ENCODE peak calls at places on chromosome 3, in five cellular contexts. O is IMR-90, B is H9, Y is mesenchymal stem cell, C is neuronal stem cell. I is an unnamed sample.

GRCh38 chr3:191387441-191388077 is 57.2 kb upstream of the UTS2B start:
- DNase-seq in O (no peak), B (no peak), Y (peak), C (no peak), I (no peak)

GRCh38 chr3:79247367-79248103 is 520.3 kb downstream of the ROBO1 start:
- DNase-seq in O (peak), B (no peak), Y (peak), C (no peak), I (no peak)

GRCh38 chr3:125194849-125195601 is 17.5 kb downstream of the SLC12A8 start:
- DNase-seq in O (peak), B (no peak), Y (peak), C (no peak), I (no peak)

GRCh38 chr3:11212301-11212613 is 58.0 kb downstream of the HRH1 start:
- DNase-seq in O (peak), B (no peak), Y (peak), C (no peak), I (no peak)

GRCh38 chr3:103818800-103819199 is 1384.0 kb downstream of the ZPLD1 start:
- DNase-seq in O (no peak), B (no peak), Y (no peak), C (peak), I (no peak)

GRCh38 chr3:136414476-136414875 is 164.3 kb downstream of the PCCB start:
- DNase-seq in O (peak), B (no peak), Y (no peak), C (no peak), I (no peak)

GRCh38 chr3:195788711-195789581 is 22.8 kb downstream of the MUC4 start:
- DNase-seq in O (no peak), B (no peak), Y (no peak), C (no peak), I (no peak)

GRCh38 chr3:182479335-182479734 is 314.0 kb upstream of the ATP11B start:
- DNase-seq in O (no peak), B (no peak), Y (no peak), C (no peak), I (no peak)

GRCh38 chr3:101995371-101996046 is 146.2 kb downstream of the NFKBIZ start:
- DNase-seq in O (peak), B (no peak), Y (peak), C (no peak), I (no peak)

GRCh38 chr3:59406943-59407342 is 357.1 kb upstream of the CFAP20DC start:
- DNase-seq in O (no peak), B (no peak), Y (peak), C (no peak), I (no peak)

GRCh38 chr3:31743690-31744089 is 211.0 kb downstream of the STT3B start:
- DNase-seq in O (peak), B (no peak), Y (no peak), C (no peak), I (no peak)

GRCh38 chr3:179348325-179349013 is 960 bp downstream of the MFN1 start:
- DNase-seq in O (no peak), B (no peak), Y (peak), C (no peak), I (no peak)

GRCh38 chr3:138049157-138049919 is 39.4 kb downstream of the CLDN18 start:
- DNase-seq in O (peak), B (peak), Y (peak), C (no peak), I (peak)

GRCh38 chr3:45553469-45553974 is 41.0 kb upstream of the LIMD1 start:
- DNase-seq in O (peak), B (no peak), Y (peak), C (no peak), I (peak)

GRCh38 chr3:50194903-50195500 is 3.6 kb downstream of the GNAT1 start:
- DNase-seq in O (no peak), B (peak), Y (no peak), C (no peak), I (peak)

GRCh38 chr3:11835028-11835639 is 11.6 kb downstream of the TAMM41 start:
- DNase-seq in O (peak), B (no peak), Y (peak), C (no peak), I (peak)

GRCh38 chr3:98573231-98573728 is 20.1 kb downstream of the CPOX start:
- DNase-seq in O (peak), B (no peak), Y (peak), C (no peak), I (peak)

GRCh38 chr3:49813497-49814174 is at the start of gene UBA7:
- DNase-seq in O (peak), B (no peak), Y (peak), C (no peak), I (no peak)

GRCh38 chr3:10263549-10264363 is 15.5 kb downstream of the TATDN2 start:
- DNase-seq in O (peak), B (peak), Y (peak), C (no peak), I (peak)

GRCh38 chr3:53288214-53288613 is 32.4 kb upstream of the TKT start:
- DNase-seq in O (no peak), B (no peak), Y (peak), C (no peak), I (no peak)

GRCh38 chr3:32947466-32948238 is 3.8 kb upstream of the CCR4 start:
- DNase-seq in O (peak), B (peak), Y (peak), C (peak), I (peak)

GRCh38 chr3:109973733-109974132 is 636.4 kb upstream of the DPPA4 start:
- DNase-seq in O (peak), B (no peak), Y (peak), C (no peak), I (peak)

GRCh38 chr3:170419301-170420087 is 826 bp downstream of the CLDN11 start:
- DNase-seq in O (peak), B (peak), Y (peak), C (no peak), I (peak)

GRCh38 chr3:187022403-187023029 is 92.2 kb downstream of the ST6GAL1 start:
- DNase-seq in O (no peak), B (no peak), Y (no peak), C (no peak), I (peak)

GRCh38 chr3:161890147-161890625 is 393.6 kb downstream of the OTOL1 start:
- DNase-seq in O (peak), B (no peak), Y (peak), C (no peak), I (no peak)

GRCh38 chr3:139657434-139657833 is 20.3 kb downstream of the NMNAT3 start:
- DNase-seq in O (no peak), B (no peak), Y (no peak), C (no peak), I (no peak)

GRCh38 chr3:52197842-52198625 is at the start of gene ALAS1:
- DNase-seq in O (peak), B (peak), Y (peak), C (peak), I (peak)

GRCh38 chr3:170716172-170716800 is 130.4 kb upstream of the SLC7A14 start:
- DNase-seq in O (no peak), B (no peak), Y (no peak), C (no peak), I (no peak)

GRCh38 chr3:171648079-171648478 is 162.2 kb downstream of the PLD1 start:
- DNase-seq in O (no peak), B (no peak), Y (no peak), C (no peak), I (no peak)

GRCh38 chr3:52788890-52789745 is 5.5 kb upstream of the ITIH3 start:
- DNase-seq in O (no peak), B (no peak), Y (no peak), C (no peak), I (no peak)

GRCh38 chr3:69925506-69925905 is 74.0 kb upstream of the SAMMSON start:
- DNase-seq in O (peak), B (no peak), Y (no peak), C (no peak), I (no peak)

GRCh38 chr3:152031321-152031720 is 157.9 kb downstream of the SUCNR1 start:
- DNase-seq in O (no peak), B (no peak), Y (no peak), C (no peak), I (no peak)

GRCh38 chr3:46660003-46660402 is 33.5 kb downstream of the ALS2CL start:
- DNase-seq in O (no peak), B (peak), Y (no peak), C (no peak), I (no peak)

GRCh38 chr3:48130321-48130881 is 57.8 kb downstream of the CDC25A start:
- DNase-seq in O (peak), B (no peak), Y (peak), C (no peak), I (peak)

GRCh38 chr3:168511428-168512014 is 415.8 kb upstream of the GOLIM4 start:
- DNase-seq in O (peak), B (no peak), Y (peak), C (no peak), I (peak)

GRCh38 chr3:103002447-103002846 is 567.6 kb downstream of the ZPLD1 start:
- DNase-seq in O (no peak), B (no peak), Y (no peak), C (no peak), I (no peak)

GRCh38 chr3:138369151-138369900 is 20.9 kb downstream of the MRAS start:
- DNase-seq in O (no peak), B (no peak), Y (no peak), C (no peak), I (no peak)

GRCh38 chr3:42750834-42751233 is 22.2 kb downstream of the CCDC13 start:
- DNase-seq in O (no peak), B (peak), Y (no peak), C (no peak), I (no peak)

GRCh38 chr3:166706094-166706493 is 674.0 kb downstream of the ZBBX start:
- DNase-seq in O (no peak), B (no peak), Y (no peak), C (no peak), I (no peak)

GRCh38 chr3:96813134-96813819 is 1.1 kb upstream of the EPHA6 start:
- DNase-seq in O (peak), B (peak), Y (peak), C (peak), I (peak)
- H2BK15ac ChIP-seq in O (no peak), B (no peak), Y (no peak), C (peak), I (no peak)

GRCh38 chr3:58027704-58028317 is 19.6 kb downstream of the FLNB start:
- DNase-seq in O (no peak), B (no peak), Y (no peak), C (no peak), I (no peak)

GRCh38 chr3:58025824-58026579 is 17.8 kb downstream of the FLNB start:
- DNase-seq in O (peak), B (no peak), Y (peak), C (no peak), I (no peak)

GRCh38 chr3:58023536-58023935 is 15.3 kb downstream of the FLNB start:
- DNase-seq in O (no peak), B (no peak), Y (no peak), C (no peak), I (no peak)

GRCh38 chr3:58026598-58026997 is 18.4 kb downstream of the FLNB start:
- DNase-seq in O (no peak), B (no peak), Y (no peak), C (no peak), I (no peak)

DNA sequence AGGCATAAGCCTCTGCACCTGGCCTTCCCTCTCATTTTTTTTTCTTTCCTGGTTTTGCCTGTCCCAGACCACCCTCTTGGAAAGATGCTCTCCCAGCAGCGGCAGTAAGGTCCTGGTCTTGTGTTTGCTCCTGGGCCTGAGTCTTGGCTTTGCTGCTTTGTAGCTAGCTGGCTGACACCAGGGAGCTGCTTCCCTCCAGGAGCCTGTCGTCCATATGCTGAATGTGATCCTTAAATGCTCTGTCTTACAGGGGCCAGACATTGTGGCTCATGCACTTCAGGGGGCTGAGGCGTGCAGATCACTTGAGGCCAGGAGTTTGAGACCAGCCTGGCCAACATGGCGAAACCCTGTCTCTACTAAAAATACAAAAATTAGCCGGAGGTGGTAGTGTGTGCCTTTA is 17.2 kb downstream of the FLNB start:
- DNase-seq in O (no peak), B (no peak), Y (no peak), C (no peak), I (no peak)
- H2BK15ac ChIP-seq in O (no peak), B (no peak), Y (no peak), C (no peak), I (no peak)

DNA sequence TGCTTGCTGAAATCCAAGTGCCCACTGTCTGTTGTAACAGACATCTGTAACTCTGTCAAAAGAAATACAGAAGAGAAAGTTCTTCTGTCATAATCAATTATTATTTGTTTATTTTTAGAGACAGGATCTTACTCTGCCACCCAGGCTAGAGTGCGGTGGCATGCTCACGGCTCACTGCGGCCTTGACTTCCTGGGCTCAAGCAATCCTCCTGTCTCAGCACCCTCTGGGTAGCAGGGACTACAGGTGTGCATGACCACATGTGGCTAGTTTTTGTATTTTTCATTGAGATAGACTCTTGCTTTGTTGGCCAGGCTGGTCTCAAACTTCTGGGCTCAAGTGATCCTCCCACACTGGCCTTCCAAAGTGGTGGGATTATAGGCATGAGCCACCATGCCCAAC is 177.6 kb upstream of the SETMAR start:
- DNase-seq in O (no peak), B (no peak), Y (no peak), C (no peak), I (no peak)
- H2BK15ac ChIP-seq in O (no peak), B (no peak), Y (no peak), C (no peak), I (no peak)

DNA sequence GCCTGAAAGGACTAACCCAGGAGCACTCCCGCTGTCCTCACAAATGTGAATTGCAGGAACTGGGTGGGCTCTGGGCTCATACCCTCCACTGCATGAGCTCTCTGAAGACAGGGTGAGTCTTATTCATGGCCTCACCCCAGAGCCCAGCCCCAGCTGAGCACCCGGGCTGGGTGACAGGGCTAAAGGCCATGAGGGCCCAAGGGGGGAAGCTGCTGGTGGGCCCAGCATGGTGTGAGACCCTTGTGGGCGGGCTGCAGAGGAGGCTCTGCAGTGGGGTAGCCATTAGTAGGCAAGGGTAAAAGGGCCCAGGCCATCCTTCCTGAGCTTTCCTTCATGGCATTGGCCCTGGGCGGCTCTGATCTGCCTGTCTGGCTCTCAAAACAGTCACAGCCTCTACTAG is 30.3 kb downstream of the SRPRB start:
- DNase-seq in O (no peak), B (peak), Y (no peak), C (no peak), I (no peak)
- H2BK15ac ChIP-seq in O (no peak), B (no peak), Y (no peak), C (no peak), I (no peak)

DNA sequence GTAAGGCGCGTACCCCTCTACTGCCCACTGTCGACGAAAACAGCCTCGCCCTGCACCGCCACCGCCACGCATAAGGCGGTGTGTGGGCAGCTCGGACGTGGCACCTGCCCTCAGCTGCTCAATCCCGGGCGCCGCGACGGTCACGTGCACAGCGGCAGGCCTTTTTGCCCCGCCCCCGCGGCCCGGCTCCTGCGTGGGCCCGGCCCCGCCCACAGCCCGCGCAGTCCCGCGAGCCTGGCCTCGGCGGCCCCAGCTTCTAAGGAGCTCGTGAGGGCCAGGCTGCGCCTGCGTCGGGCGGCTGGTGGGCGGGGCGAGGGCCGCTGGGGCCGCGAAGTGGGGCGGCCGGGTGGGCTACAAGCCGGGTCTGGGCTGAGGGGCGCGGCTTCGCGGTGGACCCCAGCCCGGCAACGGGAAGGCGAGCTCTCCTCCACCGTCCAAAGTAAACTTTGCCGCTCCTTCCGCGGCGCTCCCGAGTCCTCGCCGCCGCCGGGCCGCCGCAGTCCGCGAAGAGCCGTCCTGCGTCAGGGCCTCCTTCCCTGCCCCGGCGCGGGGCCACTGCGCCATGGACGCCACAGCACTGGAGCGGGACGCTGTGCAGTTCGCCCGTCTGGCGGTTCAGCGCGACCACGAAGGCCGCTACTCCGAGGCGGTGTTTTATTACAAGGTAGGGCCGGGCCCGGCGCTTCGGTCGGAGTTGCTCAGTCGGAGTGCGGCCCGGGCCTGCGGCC is at the start of gene CAPN7:
- DNase-seq in O (peak), B (peak), Y (peak), C (peak), I (peak)
- H2BK15ac ChIP-seq in O (peak), B (no peak), Y (no peak), C (peak), I (no peak)

DNA sequence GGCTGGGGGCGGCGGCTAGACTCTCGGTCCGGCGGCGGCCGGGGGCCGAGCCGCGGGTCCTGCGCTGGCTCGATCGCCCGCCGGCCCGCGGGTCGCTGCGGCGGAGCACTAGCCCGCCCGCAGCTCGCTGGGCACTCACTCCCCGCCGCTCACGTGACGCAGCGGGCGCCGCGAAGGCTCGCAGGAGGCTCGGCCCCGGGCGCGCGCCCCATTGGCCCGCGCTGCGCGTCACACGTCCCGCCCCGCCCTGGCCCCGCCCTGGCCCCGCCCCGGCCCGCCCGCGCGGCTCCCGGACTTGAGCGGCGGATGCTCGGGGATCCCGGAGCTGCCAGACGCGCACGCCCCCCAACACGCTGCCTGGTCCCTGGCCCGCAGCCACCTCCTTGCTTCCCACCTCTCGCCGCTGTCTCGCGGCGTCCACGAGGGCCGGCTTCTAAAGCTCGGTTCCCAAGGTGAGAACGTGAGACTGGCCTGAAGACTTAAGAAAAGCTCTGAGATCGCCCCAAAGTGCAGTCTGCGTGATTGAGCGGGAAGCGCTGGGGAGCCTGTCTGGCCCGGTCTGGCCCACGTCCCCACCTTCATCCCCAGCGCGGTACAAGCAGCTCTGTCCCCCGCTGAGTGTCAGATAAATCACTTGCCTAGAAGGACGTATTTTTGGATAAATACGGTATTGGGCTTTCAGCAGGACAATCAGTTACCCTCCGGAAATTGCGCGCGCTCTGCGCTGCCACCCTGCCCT is at the start of gene KLF15:
- DNase-seq in O (peak), B (peak), Y (peak), C (peak), I (peak)
- H2BK15ac ChIP-seq in O (no peak), B (no peak), Y (peak), C (peak), I (no peak)

GRCh38 chr3:173739716-173740115 is 342.2 kb downstream of the NLGN1 start:
- DNase-seq in O (peak), B (no peak), Y (peak), C (no peak), I (no peak)
- H2BK15ac ChIP-seq in O (no peak), B (no peak), Y (no peak), C (no peak), I (no peak)

I was measured in mesendoderm.